ENCODE peak calls at places on chromosomes 6 and 20, in six cellular contexts. A, I, E, X, Q and H are unnamed samples.

GRCh38 chr6:157670466-157671186 is 152.4 kb upstream of the SNX9 start:
- DNase-seq in I (peak; percentile 23), A (peak; percentile 14), E (no peak), Q (no peak), X (no peak), H (no peak)

GRCh38 chr20:56778765-56779195 is 149.7 kb downstream of the TFAP2C start:
- DNase-seq in X (no peak), E (peak; percentile 68), Q (no peak), I (peak; percentile 47), A (no peak), H (no peak)

GRCh38 chr6:109428889-109429477 is 11.4 kb downstream of the PPIL6 start:
- DNase-seq in A (no peak), E (no peak), X (no peak), Q (no peak), I (peak; percentile 29), H (no peak)

GRCh38 chr6:31791324-31792089 is 4.0 kb downstream of the VARS1 start:
- DNase-seq in X (peak; percentile 78), A (no peak), E (no peak), I (peak; percentile 44), Q (peak; percentile 64), H (no peak)

GRCh38 chr6:57130784-57131183 is 40.8 kb downstream of the ZNF451 start:
- DNase-seq in E (no peak), I (no peak), X (no peak), A (no peak), Q (no peak), H (no peak)

GRCh38 chr6:122428781-122429180 is 29.3 kb downstream of the HSF2 start:
- DNase-seq in X (no peak), I (peak; percentile 11), A (no peak), Q (no peak), E (no peak), H (no peak)

GRCh38 chr6:169225887-169226286 is 27.8 kb downstream of the THBS2 start:
- DNase-seq in E (no peak), X (no peak), A (no peak), I (no peak), Q (no peak), H (no peak)

GRCh38 chr6:34386316-34387137 is 5.9 kb downstream of the NUDT3 start:
- DNase-seq in I (peak; percentile 92), Q (no peak), E (peak; percentile 43), A (no peak), X (no peak), H (no peak)

GRCh38 chr6:37122861-37123260 is 47.1 kb upstream of the PIM1 start:
- DNase-seq in Q (no peak), X (no peak), A (no peak), I (no peak), E (no peak), H (no peak)

GRCh38 chr6:159038914-159039884 is 5.6 kb downstream of the TAGAP start:
- DNase-seq in X (no peak), I (no peak), Q (no peak), E (no peak), A (no peak), H (no peak)

GRCh38 chr20:47568019-47568418 is 66.3 kb downstream of the NCOA3 start:
- DNase-seq in I (peak; percentile 92), E (peak; percentile 31), A (no peak), Q (peak; percentile 81), X (no peak), H (no peak)

GRCh38 chr6:5175195-5175594 is 85.6 kb downstream of the LYRM4 start:
- DNase-seq in X (peak; percentile 47), Q (peak; percentile 5), I (no peak), E (no peak), A (no peak), H (no peak)

GRCh38 chr20:49724637-49725606 is 11.2 kb upstream of the B4GALT5 start:
- DNase-seq in I (peak; percentile 31), E (no peak), X (peak; percentile 16), Q (no peak), A (no peak), H (no peak)

GRCh38 chr6:134544737-134545136 is 226.8 kb upstream of the SGK1 start:
- DNase-seq in A (no peak), E (no peak), I (no peak), X (no peak), Q (no peak), H (no peak)